ENCODE peak calls at places on chromosomes 12 and 14, in four cellular contexts. C, I, O and P are unnamed samples.
A peak's percentile ranks its signal among the peaks of the same experiment; 100 is the strongest.

GRCh38 chr12:4679711-4680110 is 30.8 kb downstream of the NDUFA9 start:
- DNase-seq in C (no peak), I (no peak), O (no peak), P (no peak)

GRCh38 chr14:70707138-70708038 is 65.7 kb downstream of the TTC9 start:
- DNase-seq in C (no peak), I (peak; percentile 39), O (peak; percentile 59), P (peak; percentile 69)

GRCh38 chr12:121165316-121165715 is 32.6 kb downstream of the P2RX7 start:
- DNase-seq in C (no peak), I (no peak), O (no peak), P (no peak)

GRCh38 chr12:4909397-4909733 is 340 bp upstream of the KCNA1 start:
- DNase-seq in C (no peak), I (peak; percentile 5), O (no peak), P (no peak)

GRCh38 chr12:22034709-22035506 is 11.1 kb upstream of the CMAS start:
- DNase-seq in C (no peak), I (no peak), O (no peak), P (no peak)

GRCh38 chr14:55288439-55288838 is 17.2 kb downstream of the FBXO34 start:
- DNase-seq in C (no peak), I (no peak), O (no peak), P (no peak)

GRCh38 chr12:26138860-26139259 is 14.0 kb upstream of the BHLHE41 start:
- DNase-seq in C (no peak), I (no peak), O (no peak), P (no peak)

GRCh38 chr12:14913381-14913781 is 25.0 kb downstream of the ERP27 start:
- DNase-seq in C (no peak), I (no peak), O (no peak), P (no peak)

GRCh38 chr14:104856869-104857860 is 7.9 kb upstream of the CEP170B start:
- DNase-seq in C (no peak), I (no peak), O (no peak), P (no peak)

GRCh38 chr14:102939820-102940561 is 17.5 kb downstream of the AMN start:
- DNase-seq in C (no peak), I (no peak), O (no peak), P (no peak)

GRCh38 chr12:53441040-53441833 is at the start of gene PRR13:
- DNase-seq in C (peak; percentile 98), I (peak; percentile 100), O (peak; percentile 100), P (peak; percentile 99)

GRCh38 chr14:34649344-34649743 is 19.4 kb upstream of the SNX6 start:
- DNase-seq in C (no peak), I (no peak), O (peak; percentile 84), P (peak; percentile 65)

GRCh38 chr14:21022686-21023085 is 2.2 kb downstream of the NDRG2 start:
- DNase-seq in C (no peak), I (no peak), O (no peak), P (no peak)

GRCh38 chr14:45893127-45893526 is 640.1 kb upstream of the MIS18BP1 start:
- DNase-seq in C (no peak), I (no peak), O (no peak), P (no peak)

GRCh38 chr14:36751116-36751515 is 89.5 kb downstream of the PAX9 start:
- DNase-seq in C (no peak), I (no peak), O (no peak), P (no peak)

GRCh38 chr12:24226745-24227350 is 277.4 kb upstream of the SOX5 start:
- DNase-seq in C (no peak), I (no peak), O (peak; percentile 83), P (peak; percentile 85)

GRCh38 chr14:63542231-63542999 is 762 bp downstream of the PPP2R5E start:
- DNase-seq in C (no peak), I (peak; percentile 24), O (no peak), P (no peak)

GRCh38 chr12:3054993-3055711 is 22.0 kb upstream of the TSPAN9 start:
- DNase-seq in C (no peak), I (no peak), O (no peak), P (no peak)

GRCh38 chr14:104280085-104280901 is 141.9 kb downstream of the KIF26A start:
- DNase-seq in C (no peak), I (no peak), O (no peak), P (no peak)

GRCh38 chr12:112979281-112979680 is 962 bp downstream of the OAS2 start:
- DNase-seq in C (peak; percentile 9), I (peak; percentile 73), O (no peak), P (no peak)

GRCh38 chr14:103169954-103170353 is 46.7 kb downstream of the TNFAIP2 start:
- DNase-seq in C (no peak), I (no peak), O (no peak), P (no peak)

GRCh38 chr12:12990700-12991468 is 9.2 kb downstream of the HEBP1 start:
- DNase-seq in C (no peak), I (no peak), O (no peak), P (no peak)

GRCh38 chr14:64123241-64123956 is 170.8 kb downstream of the ESR2 start:
- DNase-seq in C (no peak), I (no peak), O (no peak), P (no peak)

GRCh38 chr12:110853856-110854255 is 7.1 kb downstream of the CCDC63 start:
- DNase-seq in C (no peak), I (no peak), O (no peak), P (no peak)

GRCh38 chr14:96481731-96482314 is 20.4 kb upstream of the PAPOLA start:
- DNase-seq in C (no peak), I (no peak), O (no peak), P (no peak)

GRCh38 chr12:84912191-84913142 is at the start of gene SLC6A15:
- DNase-seq in C (peak; percentile 1), I (peak; percentile 47), O (peak; percentile 25), P (peak; percentile 36)

GRCh38 chr14:32697704-32698103 is 241.0 kb upstream of the NPAS3 start:
- DNase-seq in C (no peak), I (no peak), O (no peak), P (peak; percentile 66)

GRCh38 chr14:50946234-50946935 is 2.1 kb upstream of the PYGL start:
- DNase-seq in C (no peak), I (no peak), O (no peak), P (no peak)

GRCh38 chr12:115440438-115440837 is 756.5 kb upstream of the TBX3 start:
- DNase-seq in C (no peak), I (no peak), O (peak; percentile 17), P (peak; percentile 9)

GRCh38 chr12:6183689-6184441 is 16.3 kb upstream of the CD9 start:
- DNase-seq in C (no peak), I (no peak), O (peak; percentile 68), P (no peak)

GRCh38 chr12:5736527-5736926 is 208.5 kb downstream of the ANO2 start:
- DNase-seq in C (no peak), I (no peak), O (no peak), P (no peak)

GRCh38 chr14:20608383-20609095 is 17.4 kb upstream of the RNASE12 start:
- DNase-seq in C (no peak), I (no peak), O (no peak), P (no peak)

GRCh38 chr12:131832393-131833231 is 4.4 kb downstream of the MMP17 start:
- DNase-seq in C (no peak), I (no peak), O (peak; percentile 33), P (no peak)

GRCh38 chr12:15208871-15209656 is 12.2 kb downstream of the RERG start:
- DNase-seq in C (no peak), I (no peak), O (no peak), P (no peak)

GRCh38 chr12:46492471-46493351 is 120.1 kb upstream of the SLC38A2 start:
- DNase-seq in C (no peak), I (no peak), O (peak; percentile 43), P (peak; percentile 96)

GRCh38 chr12:87406926-87407325 is 622.3 kb downstream of the C12orf50 start:
- DNase-seq in C (no peak), I (no peak), O (no peak), P (no peak)

GRCh38 chr12:131008461-131009270 is 55.0 kb downstream of the ADGRD1 start:
- DNase-seq in C (no peak), I (no peak), O (no peak), P (no peak)

GRCh38 chr14:89401783-89402182 is 15.2 kb downstream of the FOXN3 start:
- DNase-seq in C (no peak), I (no peak), O (no peak), P (no peak)

GRCh38 chr12:121784460-121784859 is 9.0 kb downstream of the RHOF start:
- DNase-seq in C (no peak), I (no peak), O (peak; percentile 87), P (no peak)

GRCh38 chr12:54337854-54338650 is 13.1 kb downstream of the COPZ1 start:
- DNase-seq in C (no peak), I (no peak), O (no peak), P (no peak)